ENCODE peak calls at places on chromosomes 6 and 20, in six cellular contexts. One of them, this sample, is unnamed.
A peak's percentile ranks its signal among the peaks of the same experiment; 100 is the strongest.

GRCh38 chr6:16751251-16751946 is 9.9 kb downstream of the ATXN1 start:
- DNase-seq in T47D: peak; percentile 17
- DNase-seq in kidney glomerular epithelial cell: no peak
- DNase-seq in amygdala: no peak
- DNase-seq in epithelial cell of esophagus: peak; percentile 46
- DNase-seq in IMR-90: peak; percentile 53
- DNase-seq in this sample: no peak

GRCh38 chr20:52102559-52102958 is 89.0 kb downstream of the ZFP64 start:
- DNase-seq in T47D: no peak
- DNase-seq in kidney glomerular epithelial cell: no peak
- DNase-seq in amygdala: no peak
- DNase-seq in epithelial cell of esophagus: no peak
- DNase-seq in IMR-90: no peak
- DNase-seq in this sample: no peak

GRCh38 chr6:132937466-132937906 is 123.1 kb downstream of the RPS12 start:
- DNase-seq in T47D: peak; percentile 82
- DNase-seq in kidney glomerular epithelial cell: peak; percentile 78
- DNase-seq in amygdala: no peak
- DNase-seq in epithelial cell of esophagus: peak; percentile 69
- DNase-seq in IMR-90: peak; percentile 44
- DNase-seq in this sample: no peak

GRCh38 chr6:152273002-152273401 is 364.2 kb downstream of the SYNE1 start:
- DNase-seq in T47D: no peak
- DNase-seq in kidney glomerular epithelial cell: no peak
- DNase-seq in amygdala: no peak
- DNase-seq in epithelial cell of esophagus: peak; percentile 75
- DNase-seq in IMR-90: peak; percentile 30
- DNase-seq in this sample: no peak

GRCh38 chr6:166664135-166664534 is 37.1 kb upstream of the RPS6KA2 start:
- DNase-seq in T47D: no peak
- DNase-seq in kidney glomerular epithelial cell: no peak
- DNase-seq in amygdala: no peak
- DNase-seq in epithelial cell of esophagus: no peak
- DNase-seq in IMR-90: peak; percentile 50
- DNase-seq in this sample: no peak

GRCh38 chr20:22563062-22563965 is 21.1 kb downstream of the FOXA2 start:
- DNase-seq in T47D: no peak
- DNase-seq in kidney glomerular epithelial cell: no peak
- DNase-seq in amygdala: no peak
- DNase-seq in epithelial cell of esophagus: no peak
- DNase-seq in IMR-90: no peak
- DNase-seq in this sample: no peak

GRCh38 chr20:17875106-17875980 is 93.3 kb downstream of the SNX5 start:
- DNase-seq in T47D: peak; percentile 93
- DNase-seq in kidney glomerular epithelial cell: peak; percentile 3
- DNase-seq in amygdala: no peak
- DNase-seq in epithelial cell of esophagus: peak; percentile 52
- DNase-seq in IMR-90: peak; percentile 55
- DNase-seq in this sample: no peak

GRCh38 chr20:61753196-61753942 is 312.3 kb downstream of the TAF4 start:
- DNase-seq in T47D: no peak
- DNase-seq in kidney glomerular epithelial cell: peak; percentile 25
- DNase-seq in amygdala: no peak
- DNase-seq in epithelial cell of esophagus: peak; percentile 31
- DNase-seq in IMR-90: peak; percentile 55
- DNase-seq in this sample: no peak

GRCh38 chr6:12345694-12346058 is 55.5 kb downstream of the EDN1 start:
- DNase-seq in T47D: no peak
- DNase-seq in kidney glomerular epithelial cell: no peak
- DNase-seq in amygdala: no peak
- DNase-seq in epithelial cell of esophagus: no peak
- DNase-seq in IMR-90: no peak
- DNase-seq in this sample: no peak

GRCh38 chr6:132812255-132812732 is 2.1 kb upstream of the RPS12 start:
- DNase-seq in T47D: peak; percentile 20
- DNase-seq in kidney glomerular epithelial cell: peak; percentile 15
- DNase-seq in amygdala: no peak
- DNase-seq in epithelial cell of esophagus: peak; percentile 58
- DNase-seq in IMR-90: peak; percentile 66
- DNase-seq in this sample: no peak

GRCh38 chr20:13739726-13740649 is 44.7 kb downstream of the ESF1 start:
- DNase-seq in T47D: no peak
- DNase-seq in kidney glomerular epithelial cell: no peak
- DNase-seq in amygdala: no peak
- DNase-seq in epithelial cell of esophagus: no peak
- DNase-seq in IMR-90: no peak
- DNase-seq in this sample: no peak

GRCh38 chr20:1308067-1308701 is 20.8 kb downstream of the SDCBP2 start:
- DNase-seq in T47D: no peak
- DNase-seq in kidney glomerular epithelial cell: no peak
- DNase-seq in amygdala: no peak
- DNase-seq in epithelial cell of esophagus: no peak
- DNase-seq in IMR-90: no peak
- DNase-seq in this sample: no peak

GRCh38 chr6:20575691-20576451 is 41.6 kb downstream of the CDKAL1 start:
- DNase-seq in T47D: no peak
- DNase-seq in kidney glomerular epithelial cell: no peak
- DNase-seq in amygdala: no peak
- DNase-seq in epithelial cell of esophagus: no peak
- DNase-seq in IMR-90: no peak
- DNase-seq in this sample: no peak

GRCh38 chr6:154605207-154605877 is 94.9 kb upstream of the CNKSR3 start:
- DNase-seq in T47D: no peak
- DNase-seq in kidney glomerular epithelial cell: no peak
- DNase-seq in amygdala: no peak
- DNase-seq in epithelial cell of esophagus: no peak
- DNase-seq in IMR-90: no peak
- DNase-seq in this sample: no peak

GRCh38 chr6:39892490-39893129 is 41.7 kb downstream of the MOCS1 start:
- DNase-seq in T47D: peak; percentile 52
- DNase-seq in kidney glomerular epithelial cell: peak; percentile 48
- DNase-seq in amygdala: peak; percentile 13
- DNase-seq in epithelial cell of esophagus: peak; percentile 17
- DNase-seq in IMR-90: peak; percentile 69
- DNase-seq in this sample: peak; percentile 61

GRCh38 chr6:170237999-170238740 is 52.7 kb downstream of the DLL1 start:
- DNase-seq in T47D: peak; percentile 25
- DNase-seq in kidney glomerular epithelial cell: no peak
- DNase-seq in amygdala: no peak
- DNase-seq in epithelial cell of esophagus: no peak
- DNase-seq in IMR-90: no peak
- DNase-seq in this sample: no peak

GRCh38 chr20:33301192-33301930 is 18.3 kb downstream of the BPIFB1 start:
- DNase-seq in T47D: peak; percentile 28
- DNase-seq in kidney glomerular epithelial cell: no peak
- DNase-seq in amygdala: no peak
- DNase-seq in epithelial cell of esophagus: no peak
- DNase-seq in IMR-90: no peak
- DNase-seq in this sample: no peak